ENCODE peak calls at places on chromosomes 12 and 14, in six cellular contexts. O is lung; Y is cardiac fibroblast; Z is tibial artery; K is CD8-positive, alpha-beta T cell; S is pancreas. G is an unnamed sample.

GRCh38 chr12:57579011-57579410 is 12.0 kb upstream of the PIP4K2C start:
- DNase-seq in Y (no peak), Z (no peak), K (no peak), S (no peak), O (no peak), G (no peak)

GRCh38 chr12:53079226-53080117 is at the start of gene SPRYD3:
- DNase-seq in K (peak), Z (peak), S (peak), O (peak), Y (peak), G (peak)

GRCh38 chr12:40211185-40211584 is 13.6 kb upstream of the LRRK2 start:
- DNase-seq in K (no peak), Y (no peak), S (no peak), Z (no peak), O (no peak), G (no peak)

GRCh38 chr12:131365821-131366260 is 345.0 kb upstream of the SFSWAP start:
- DNase-seq in S (no peak), K (no peak), Y (no peak), O (no peak), Z (no peak), G (no peak)

GRCh38 chr12:81859521-81859920 is 100.4 kb upstream of the PPFIA2 start:
- DNase-seq in Y (peak), Z (no peak), O (no peak), K (no peak), S (no peak), G (no peak)

GRCh38 chr12:26280869-26281268 is 85.5 kb downstream of the SSPN start:
- DNase-seq in Y (no peak), S (no peak), O (no peak), Z (no peak), K (no peak), G (no peak)

GRCh38 chr12:58645946-58646345 is 274.4 kb downstream of the LRIG3 start:
- DNase-seq in Z (no peak), Y (no peak), S (no peak), K (no peak), O (no peak), G (no peak)

GRCh38 chr14:73369433-73369832 is 88.9 kb downstream of the NUMB start:
- DNase-seq in Y (no peak), O (no peak), K (no peak), S (no peak), Z (no peak), G (no peak)

GRCh38 chr14:60266021-60266937 is 17.3 kb downstream of the PPM1A start:
- DNase-seq in S (no peak), K (peak), O (no peak), Y (peak), Z (no peak), G (no peak)

GRCh38 chr12:57886590-57887363 is 40.2 kb upstream of the CTDSP2 start:
- DNase-seq in S (no peak), Z (no peak), O (no peak), Y (peak), K (no peak), G (no peak)

GRCh38 chr14:24136684-24137528 is 912 bp downstream of the PSME1 start:
- DNase-seq in O (no peak), K (no peak), Y (no peak), S (no peak), Z (no peak), G (no peak)

GRCh38 chr12:29771786-29772185 is 12.0 kb downstream of the TMTC1 start:
- DNase-seq in K (no peak), Z (no peak), S (no peak), O (no peak), Y (no peak), G (no peak)

GRCh38 chr14:62661818-62662217 is 383.4 kb downstream of the KCNH5 start:
- DNase-seq in S (no peak), O (no peak), K (no peak), Y (no peak), Z (no peak), G (no peak)

GRCh38 chr14:58637391-58638230 is at the start of gene DACT1:
- DNase-seq in S (peak), K (peak), O (peak), Z (peak), Y (peak), G (peak)

GRCh38 chr12:7130537-7130790 is 293 bp downstream of the CLSTN3 start:
- DNase-seq in Y (no peak), Z (no peak), O (no peak), K (no peak), S (no peak), G (no peak)

GRCh38 chr12:50718760-50719159 is 45.1 kb upstream of the ATF1 start:
- DNase-seq in Y (no peak), K (no peak), Z (no peak), O (no peak), S (no peak), G (no peak)

GRCh38 chr12:124720019-124720686 is 143.5 kb downstream of the SCARB1 start:
- DNase-seq in S (no peak), O (no peak), Y (peak), K (no peak), Z (no peak), G (no peak)
- TF ChIP-seq CTCF in S (no peak), O (no peak), Y (peak), K (no peak), Z (peak), G (peak)

DNA sequence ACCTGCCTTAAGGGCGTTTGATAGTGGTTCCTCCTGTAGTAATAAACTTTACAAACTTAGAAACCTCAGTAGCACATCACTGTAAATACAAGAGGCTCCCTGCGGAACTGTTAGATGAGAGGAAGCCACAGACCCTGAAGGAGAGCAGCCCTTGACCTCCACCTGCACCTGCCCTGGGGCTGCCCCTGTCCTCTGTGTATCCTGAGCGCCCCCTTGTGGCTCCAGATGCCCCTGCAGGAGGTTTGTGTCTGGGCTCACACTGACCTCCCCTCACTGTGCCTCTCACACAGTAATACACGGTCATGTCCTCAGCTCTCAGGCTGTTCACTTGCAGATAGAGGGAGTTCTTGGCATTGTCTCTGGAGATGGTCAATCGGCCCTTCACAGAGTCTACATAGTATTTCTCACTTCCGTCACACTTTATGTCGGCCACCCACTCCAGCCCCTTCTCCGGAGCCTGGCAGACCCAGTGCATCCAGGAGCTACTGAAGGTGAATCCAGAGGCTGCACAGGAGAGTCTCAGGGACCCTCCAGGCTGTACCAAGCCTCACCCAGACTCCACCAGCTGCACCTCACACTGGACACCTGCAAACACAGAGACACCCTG is 1059.8 kb downstream of the TMEM121 start:
- DNase-seq in Z (no peak), S (peak), K (peak), Y (no peak), O (no peak), G (no peak)
- TF ChIP-seq CTCF in Z (no peak), S (peak), K (peak), Y (no peak), O (no peak), G (no peak)

DNA sequence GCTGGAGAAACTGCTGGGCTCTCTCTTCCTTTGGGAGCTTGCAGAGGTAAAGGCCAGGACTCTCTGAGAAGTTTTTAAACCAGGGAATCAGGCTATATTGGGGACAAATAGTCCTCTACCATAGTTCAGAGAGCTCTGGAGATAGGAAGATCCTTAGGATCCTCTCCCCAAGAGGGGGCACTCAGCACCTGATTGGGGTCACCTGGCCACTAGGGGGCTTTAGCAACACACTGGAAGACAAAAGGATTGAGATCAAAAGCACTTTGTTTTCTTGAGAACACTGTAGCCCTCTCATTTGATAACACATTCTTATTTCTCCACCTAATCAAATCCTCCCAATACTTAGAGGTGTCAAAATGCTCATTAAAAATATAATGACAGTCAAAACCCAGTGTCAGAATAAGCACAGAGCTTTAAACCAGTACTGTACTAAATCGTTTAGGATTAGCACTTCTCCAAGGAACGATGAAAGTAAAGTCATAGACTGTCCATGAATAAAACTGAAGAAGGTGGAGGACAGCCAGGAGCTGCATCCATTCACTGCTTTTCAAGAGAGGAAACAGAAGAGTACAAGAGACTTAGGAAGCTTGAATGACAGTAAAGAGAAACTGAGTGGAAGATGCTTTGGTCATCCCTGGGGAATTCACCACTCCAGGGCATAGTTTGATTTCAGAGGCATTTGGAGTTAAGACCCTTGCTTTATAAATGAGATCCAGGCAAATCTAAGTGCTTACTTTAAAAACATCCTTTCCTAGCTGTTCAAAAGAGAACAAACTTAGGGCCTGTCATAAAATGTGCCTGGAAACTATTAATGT is 26.5 kb downstream of the BMP4 start:
- DNase-seq in O (no peak), Z (no peak), Y (no peak), K (no peak), S (no peak), G (no peak)
- TF ChIP-seq CTCF in O (no peak), Z (no peak), Y (peak), K (no peak), S (peak), G (peak)

DNA sequence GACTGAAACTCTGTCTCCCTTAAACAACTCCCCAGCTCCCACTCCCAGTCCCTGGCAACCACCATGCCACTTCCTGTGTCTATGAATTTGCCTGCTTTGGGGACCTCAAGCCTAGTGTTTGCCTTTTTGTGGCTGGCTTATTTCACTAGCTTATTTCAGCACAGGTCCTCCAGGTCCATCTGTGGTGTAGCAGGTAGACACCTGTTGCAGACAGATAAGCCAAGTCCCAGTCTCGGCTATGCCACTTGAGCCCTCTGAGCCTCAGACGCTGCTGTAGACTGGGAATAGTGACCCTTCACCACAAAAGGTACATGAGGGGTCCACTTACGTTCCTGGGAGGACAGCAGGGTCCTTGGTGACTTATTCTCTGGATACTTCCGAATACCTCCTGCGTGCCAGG is 24.4 kb upstream of the KLC1 start:
- DNase-seq in K (no peak), O (no peak), Z (no peak), S (no peak), Y (no peak), G (no peak)
- TF ChIP-seq CTCF in K (no peak), O (no peak), Z (no peak), S (no peak), Y (no peak), G (no peak)

DNA sequence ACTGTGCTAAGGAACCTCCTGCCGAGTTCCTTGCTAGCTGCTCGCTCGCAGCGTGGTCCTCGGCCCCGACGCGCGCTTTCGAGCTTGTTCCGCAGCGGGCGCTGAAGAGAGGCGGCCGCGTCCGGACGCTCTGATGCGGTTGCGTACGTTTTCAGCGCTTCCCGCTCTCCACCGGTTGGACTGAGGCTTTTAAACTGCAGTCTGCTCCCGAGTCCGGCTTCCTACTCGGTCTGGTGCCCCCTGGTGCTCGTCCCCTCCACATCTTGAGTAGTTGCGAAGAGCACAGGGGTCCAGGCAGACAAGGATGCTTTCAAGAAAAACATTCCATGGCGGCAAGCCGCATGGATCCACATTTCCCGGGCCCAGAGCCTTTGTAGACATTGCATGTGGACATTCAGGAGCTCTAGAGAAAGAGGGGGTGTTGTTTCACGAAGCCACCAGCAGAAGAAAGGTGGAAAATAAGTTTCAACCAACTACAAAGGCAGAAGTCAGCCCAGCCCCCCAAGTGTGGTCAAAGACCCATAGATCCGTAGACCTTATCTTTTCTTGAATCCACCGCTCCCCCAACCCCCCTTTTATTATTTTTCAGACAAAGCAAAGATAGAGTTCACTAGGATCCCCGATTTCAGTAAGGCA is 1.1 kb upstream of the WNK1 start:
- DNase-seq in K (peak), Z (peak), Y (peak), S (peak), O (peak), G (peak)
- TF ChIP-seq CTCF in K (peak), Z (peak), Y (peak), S (no peak), O (peak), G (peak)

GRCh38 chr14:80754696-80755095 is 186.8 kb downstream of the CEP128 start:
- DNase-seq in Z (no peak), S (no peak), Y (no peak), K (no peak), O (no peak), G (no peak)

GRCh38 chr14:80751285-80751684 is 190.3 kb downstream of the CEP128 start:
- DNase-seq in Z (no peak), S (no peak), K (no peak), Y (no peak), O (no peak), G (no peak)
- TF ChIP-seq CTCF in Z (no peak), S (no peak), K (no peak), Y (no peak), O (no peak), G (no peak)

GRCh38 chr12:99745895-99746294 is 98.3 kb downstream of the GARIN6 start:
- DNase-seq in Z (no peak), Y (no peak), S (no peak), K (no peak), O (no peak), G (no peak)

GRCh38 chr12:99745106-99745505 is 97.6 kb downstream of the GARIN6 start:
- DNase-seq in Y (no peak), Z (no peak), K (no peak), O (no peak), S (no peak), G (no peak)

DNA sequence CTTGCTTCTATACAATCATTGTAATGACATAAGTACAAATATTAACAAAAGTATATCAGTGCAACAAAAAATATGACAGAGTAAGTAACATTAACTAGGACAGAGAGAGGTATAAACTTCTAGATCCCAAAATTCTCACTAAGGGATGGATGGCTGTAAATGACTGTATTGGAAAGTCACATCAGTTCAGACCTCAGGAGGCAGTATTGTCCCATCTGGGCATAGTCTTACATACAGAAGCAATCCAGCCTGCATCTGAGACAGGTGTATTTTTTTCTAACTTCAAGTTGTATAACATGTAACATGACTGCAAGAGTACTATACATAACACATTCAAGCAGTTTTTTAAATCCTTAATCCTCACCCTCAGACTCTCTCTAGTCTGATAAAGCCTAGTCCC is 99.0 kb downstream of the GARIN6 start:
- DNase-seq in O (no peak), K (no peak), S (no peak), Y (no peak), Z (no peak), G (no peak)
- TF ChIP-seq CTCF in O (no peak), K (no peak), S (no peak), Y (no peak), Z (no peak), G (no peak)